ENCODE peak calls at places on chromosome 11, in six cellular contexts. One of them, this sample, is unnamed.

GRCh38 chr11:19193916-19194315 is 7.9 kb downstream of the CSRP3 start:
- DNase-seq in fibroblast of mammary gland: no peak
- DNase-seq in cardiac fibroblast: no peak
- DNase-seq in HFFc6: no peak
- DNase-seq in mucosa of descending colon: no peak
- DNase-seq in T-cell: no peak
- DNase-seq in this sample: no peak

GRCh38 chr11:31802609-31802989 is 8.5 kb downstream of the PAX6 start:
- DNase-seq in fibroblast of mammary gland: no peak
- DNase-seq in cardiac fibroblast: no peak
- DNase-seq in HFFc6: no peak
- DNase-seq in mucosa of descending colon: no peak
- DNase-seq in T-cell: no peak
- DNase-seq in this sample: no peak

GRCh38 chr11:117179048-117179999 is 781 bp downstream of the SIDT2 start:
- DNase-seq in fibroblast of mammary gland: peak
- DNase-seq in cardiac fibroblast: peak
- DNase-seq in HFFc6: no peak
- DNase-seq in mucosa of descending colon: peak
- DNase-seq in T-cell: peak
- DNase-seq in this sample: no peak

GRCh38 chr11:40338062-40338461 is 1121.4 kb downstream of the LRRC4C start:
- DNase-seq in fibroblast of mammary gland: no peak
- DNase-seq in cardiac fibroblast: no peak
- DNase-seq in HFFc6: no peak
- DNase-seq in mucosa of descending colon: no peak
- DNase-seq in T-cell: no peak
- DNase-seq in this sample: no peak

GRCh38 chr11:61162092-61162935 is 1.1 kb upstream of the VPS37C start:
- DNase-seq in fibroblast of mammary gland: peak
- DNase-seq in cardiac fibroblast: peak
- DNase-seq in HFFc6: peak
- DNase-seq in mucosa of descending colon: no peak
- DNase-seq in T-cell: no peak
- DNase-seq in this sample: peak

GRCh38 chr11:65530157-65530496 is 5.2 kb downstream of the SCYL1 start:
- DNase-seq in fibroblast of mammary gland: no peak
- DNase-seq in cardiac fibroblast: no peak
- DNase-seq in HFFc6: no peak
- DNase-seq in mucosa of descending colon: no peak
- DNase-seq in T-cell: no peak
- DNase-seq in this sample: no peak

GRCh38 chr11:65576867-65577755 is 1.3 kb downstream of the EHBP1L1 start:
- DNase-seq in fibroblast of mammary gland: peak
- DNase-seq in cardiac fibroblast: peak
- DNase-seq in HFFc6: peak
- DNase-seq in mucosa of descending colon: peak
- DNase-seq in T-cell: no peak
- DNase-seq in this sample: no peak

GRCh38 chr11:85663781-85664560 is 958 bp downstream of the CREBZF start:
- DNase-seq in fibroblast of mammary gland: peak
- DNase-seq in cardiac fibroblast: peak
- DNase-seq in HFFc6: peak
- DNase-seq in mucosa of descending colon: peak
- DNase-seq in T-cell: peak
- DNase-seq in this sample: peak

GRCh38 chr11:105910095-105910715 is 111.8 kb downstream of the MSANTD4 start:
- DNase-seq in fibroblast of mammary gland: peak
- DNase-seq in cardiac fibroblast: peak
- DNase-seq in HFFc6: no peak
- DNase-seq in mucosa of descending colon: no peak
- DNase-seq in T-cell: no peak
- DNase-seq in this sample: peak

This sample was measured in NCI-H774.